ENCODE peak calls at places on chromosomes 13 and 19, in four cellular contexts. Y, A, W and C are unnamed samples.

GRCh38 chr19:33471111-33471996 is 50.2 kb downstream of the PEPD start:
- DNase-seq in Y (no peak), A (no peak), W (no peak), C (no peak)

GRCh38 chr19:42469311-42470239 is 26.8 kb upstream of the CXCL17 start:
- DNase-seq in Y (no peak), A (peak; percentile 12), W (no peak), C (no peak)

GRCh38 chr13:28597641-28598040 is 61.3 kb upstream of the POMP start:
- DNase-seq in Y (no peak), A (no peak), W (no peak), C (no peak)

GRCh38 chr19:48499352-48500090 is 12.1 kb downstream of the LMTK3 start:
- DNase-seq in Y (no peak), A (no peak), W (no peak), C (no peak)

GRCh38 chr19:7326105-7326877 is 22.4 kb upstream of the ARHGEF18 start:
- DNase-seq in Y (peak; percentile 16), A (peak; percentile 45), W (no peak), C (peak; percentile 70)

GRCh38 chr13:50797081-50797480 is 46.4 kb downstream of the DLEU7 start:
- DNase-seq in Y (no peak), A (no peak), W (no peak), C (no peak)

GRCh38 chr13:98155475-98156111 is 12.7 kb downstream of the FARP1 start:
- DNase-seq in Y (no peak), A (no peak), W (no peak), C (no peak)

GRCh38 chr13:28093871-28094270 is 6.5 kb downstream of the FLT3 start:
- DNase-seq in Y (no peak), A (peak; percentile 90), W (no peak), C (no peak)

GRCh38 chr19:14416743-14417214 is 2.4 kb downstream of the DDX39A start:
- DNase-seq in Y (no peak), A (peak; percentile 63), W (no peak), C (no peak)

GRCh38 chr19:2354670-2355069 is 5.4 kb upstream of the TMPRSS9 start:
- DNase-seq in Y (no peak), A (no peak), W (no peak), C (no peak)

GRCh38 chr13:114034481-114034891 is 60.6 kb upstream of the C13orf46 start:
- DNase-seq in Y (no peak), A (no peak), W (no peak), C (no peak)

GRCh38 chr13:113647351-113648217 is 10.4 kb downstream of the ATP4B start:
- DNase-seq in Y (no peak), A (no peak), W (no peak), C (no peak)

GRCh38 chr19:44725251-44725650 is 23.3 kb upstream of the BCL3 start:
- DNase-seq in Y (no peak), A (no peak), W (no peak), C (no peak)

GRCh38 chr19:13764821-13765394 is 586 bp downstream of the MRI1 start:
- DNase-seq in Y (peak; percentile 62), A (no peak), W (peak; percentile 23), C (peak; percentile 47)

GRCh38 chr13:107099661-107100060 is 531.7 kb upstream of the ARGLU1 start:
- DNase-seq in Y (no peak), A (no peak), W (no peak), C (no peak)

GRCh38 chr13:19982447-19983043 is 24.0 kb downstream of the ZMYM2 start:
- DNase-seq in Y (no peak), A (no peak), W (no peak), C (no peak)

GRCh38 chr13:47251771-47252170 is 354.9 kb upstream of the HTR2A start:
- DNase-seq in Y (no peak), A (no peak), W (no peak), C (no peak)

GRCh38 chr13:24052547-24052981 is 108.0 kb upstream of the SPATA13 start:
- DNase-seq in Y (no peak), A (no peak), W (no peak), C (no peak)

GRCh38 chr19:40445945-40446784 is 2.0 kb upstream of the SERTAD3 start:
- DNase-seq in Y (peak; percentile 54), A (no peak), W (no peak), C (no peak)

GRCh38 chr13:62246581-62246980 is 830.9 kb upstream of the PCDH20 start:
- DNase-seq in Y (no peak), A (no peak), W (no peak), C (no peak)

GRCh38 chr13:31209172-31209818 is 9.5 kb downstream of the B3GLCT start:
- DNase-seq in Y (peak; percentile 27), A (no peak), W (no peak), C (no peak)